ENCODE peak calls at places on chromosomes 3 and 15, in ten cellular contexts. One of them, this sample, is unnamed. For H3K36me3, the result is how much of the 10 kb centered on the place peaks cover.

GRCh38 chr15:59274126-59274970 is 67.7 kb downstream of the LDHAL6B start:
- DNase-seq in BE2C: no peak
- DNase-seq in heart left ventricle: no peak
- DNase-seq in IMR-90: peak
- DNase-seq in thoracic aorta: no peak
- DNase-seq in body of pancreas: no peak
- DNase-seq in lung: no peak
- DNase-seq in GM23338: no peak
- DNase-seq in CD8-positive, alpha-beta T cell: no peak
- DNase-seq in psoas muscle: no peak
- DNase-seq in this sample: no peak

GRCh38 chr3:4314688-4315087 is 11.5 kb downstream of the SETMAR start:
- DNase-seq in BE2C: no peak
- DNase-seq in heart left ventricle: no peak
- DNase-seq in IMR-90: peak
- DNase-seq in thoracic aorta: no peak
- DNase-seq in body of pancreas: no peak
- DNase-seq in lung: no peak
- DNase-seq in GM23338: no peak
- DNase-seq in CD8-positive, alpha-beta T cell: no peak
- DNase-seq in psoas muscle: no peak
- DNase-seq in this sample: no peak

GRCh38 chr3:172760406-172760805 is 9.9 kb downstream of the ECT2 start:
- DNase-seq in BE2C: no peak
- DNase-seq in heart left ventricle: no peak
- DNase-seq in IMR-90: peak
- DNase-seq in thoracic aorta: no peak
- DNase-seq in body of pancreas: no peak
- DNase-seq in lung: no peak
- DNase-seq in GM23338: no peak
- DNase-seq in CD8-positive, alpha-beta T cell: no peak
- DNase-seq in psoas muscle: no peak
- DNase-seq in this sample: no peak

GRCh38 chr3:14467723-14468620 is 65.6 kb downstream of the SLC6A6 start:
- DNase-seq in BE2C: peak
- DNase-seq in heart left ventricle: no peak
- DNase-seq in IMR-90: peak
- DNase-seq in thoracic aorta: no peak
- DNase-seq in body of pancreas: peak
- DNase-seq in lung: no peak
- DNase-seq in GM23338: peak
- DNase-seq in CD8-positive, alpha-beta T cell: peak
- DNase-seq in psoas muscle: no peak
- DNase-seq in this sample: peak

GRCh38 chr15:60006808-60007346 is 2.8 kb downstream of the FOXB1 start:
- DNase-seq in BE2C: no peak
- DNase-seq in heart left ventricle: no peak
- DNase-seq in IMR-90: no peak
- DNase-seq in thoracic aorta: no peak
- DNase-seq in body of pancreas: no peak
- DNase-seq in lung: no peak
- DNase-seq in GM23338: no peak
- DNase-seq in CD8-positive, alpha-beta T cell: no peak
- DNase-seq in psoas muscle: no peak
- DNase-seq in this sample: no peak

GRCh38 chr15:55403531-55403930 is 4.6 kb downstream of the CCPG1 start:
- DNase-seq in BE2C: no peak
- DNase-seq in heart left ventricle: no peak
- DNase-seq in IMR-90: peak
- DNase-seq in thoracic aorta: no peak
- DNase-seq in body of pancreas: no peak
- DNase-seq in lung: no peak
- DNase-seq in GM23338: no peak
- DNase-seq in CD8-positive, alpha-beta T cell: no peak
- DNase-seq in psoas muscle: no peak
- DNase-seq in this sample: no peak

GRCh38 chr3:124781706-124782376 is 51.6 kb downstream of the UMPS start:
- DNase-seq in BE2C: no peak
- DNase-seq in heart left ventricle: no peak
- DNase-seq in IMR-90: no peak
- DNase-seq in thoracic aorta: no peak
- DNase-seq in body of pancreas: no peak
- DNase-seq in lung: no peak
- DNase-seq in GM23338: no peak
- DNase-seq in CD8-positive, alpha-beta T cell: no peak
- DNase-seq in psoas muscle: peak
- DNase-seq in this sample: no peak

GRCh38 chr15:89034305-89034704 is 54.0 kb upstream of the ABHD2 start:
- DNase-seq in BE2C: no peak
- DNase-seq in heart left ventricle: no peak
- DNase-seq in IMR-90: peak
- DNase-seq in thoracic aorta: no peak
- DNase-seq in body of pancreas: no peak
- DNase-seq in lung: no peak
- DNase-seq in GM23338: no peak
- DNase-seq in CD8-positive, alpha-beta T cell: no peak
- DNase-seq in psoas muscle: no peak
- DNase-seq in this sample: no peak

GRCh38 chr3:97957617-97958311 is 14.5 kb downstream of the RIOX2 start:
- DNase-seq in BE2C: no peak
- DNase-seq in heart left ventricle: no peak
- DNase-seq in IMR-90: no peak
- DNase-seq in thoracic aorta: no peak
- DNase-seq in body of pancreas: peak
- DNase-seq in lung: no peak
- DNase-seq in GM23338: no peak
- DNase-seq in CD8-positive, alpha-beta T cell: no peak
- DNase-seq in psoas muscle: peak
- DNase-seq in this sample: no peak

DNA sequence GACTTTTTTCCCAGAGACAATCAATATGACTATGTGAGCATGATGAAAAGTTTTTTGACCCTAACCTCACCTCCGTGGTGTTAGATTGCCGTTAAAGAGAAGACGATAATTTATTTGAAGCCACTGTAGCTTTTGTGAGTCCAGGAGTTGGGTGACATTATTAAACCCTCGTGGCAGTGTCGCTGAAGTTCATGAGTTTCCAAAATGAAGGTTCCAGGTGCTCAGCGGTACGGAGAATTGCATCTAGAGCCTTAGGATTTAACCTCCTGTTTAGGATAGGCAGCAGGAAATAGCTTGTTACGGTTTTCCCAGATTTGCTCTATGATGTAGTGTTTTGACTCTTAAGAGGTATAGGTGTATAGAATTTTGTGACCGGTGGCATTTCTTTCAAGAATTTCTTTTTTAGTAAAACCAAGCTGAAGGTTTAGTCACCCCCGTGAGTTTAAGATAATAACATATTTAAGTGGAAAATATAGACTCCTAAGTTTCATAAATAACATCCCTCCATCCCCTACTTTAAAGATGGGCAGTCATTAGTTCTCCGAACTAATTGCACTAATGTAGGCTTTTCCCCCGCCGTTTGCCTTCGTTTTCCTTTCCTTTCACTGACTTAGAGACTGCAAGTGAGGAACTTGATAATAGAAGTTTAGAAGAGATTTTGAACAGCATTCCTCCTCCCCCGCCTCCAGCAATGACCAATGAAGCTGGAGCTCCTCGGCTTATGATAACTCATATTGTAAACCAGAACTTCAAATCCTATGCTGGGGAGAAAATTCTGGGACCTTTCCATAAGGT is 2.0 kb downstream of the SMC4 start:
- DNase-seq in BE2C: peak
- DNase-seq in heart left ventricle: no peak
- DNase-seq in IMR-90: peak
- DNase-seq in thoracic aorta: no peak
- DNase-seq in body of pancreas: no peak
- DNase-seq in lung: no peak
- DNase-seq in GM23338: no peak
- DNase-seq in CD8-positive, alpha-beta T cell: no peak
- DNase-seq in psoas muscle: no peak
- DNase-seq in this sample: peak
- H3K36me3 ChIP-seq in BE2C: half or more
- H3K36me3 ChIP-seq in heart left ventricle: under half
- H3K36me3 ChIP-seq in IMR-90: under half
- H3K36me3 ChIP-seq in thoracic aorta: under half
- H3K36me3 ChIP-seq in body of pancreas: under half
- H3K36me3 ChIP-seq in lung: under half
- H3K36me3 ChIP-seq in GM23338: under half
- H3K36me3 ChIP-seq in CD8-positive, alpha-beta T cell: under half
- H3K36me3 ChIP-seq in psoas muscle: under half
- H3K36me3 ChIP-seq in this sample: under half

DNA sequence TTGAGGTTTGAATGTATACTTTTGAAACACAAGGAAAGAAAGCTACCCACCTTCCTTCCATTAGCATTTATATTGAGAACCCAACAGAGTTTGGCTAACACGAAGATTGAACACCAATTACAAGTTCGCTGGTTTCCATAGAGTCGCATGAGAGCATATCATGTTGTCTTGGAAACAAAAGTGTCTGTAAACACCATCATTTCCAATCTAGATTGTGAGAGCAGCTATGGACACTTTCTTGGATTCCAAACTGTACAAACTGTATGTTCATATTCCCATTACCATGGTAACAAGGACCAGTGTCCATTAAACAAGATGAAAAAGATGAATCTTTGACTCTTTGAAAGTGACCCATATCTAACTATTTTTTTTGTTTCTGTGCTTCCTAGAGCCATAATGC is 529.9 kb upstream of the ROBO1 start:
- DNase-seq in BE2C: no peak
- DNase-seq in heart left ventricle: no peak
- DNase-seq in IMR-90: no peak
- DNase-seq in thoracic aorta: no peak
- DNase-seq in body of pancreas: no peak
- DNase-seq in lung: no peak
- DNase-seq in GM23338: no peak
- DNase-seq in CD8-positive, alpha-beta T cell: no peak
- DNase-seq in psoas muscle: no peak
- DNase-seq in this sample: no peak
- H3K4me3 ChIP-seq in BE2C: no peak
- H3K4me3 ChIP-seq in heart left ventricle: no peak
- H3K4me3 ChIP-seq in IMR-90: no peak
- H3K4me3 ChIP-seq in thoracic aorta: no peak
- H3K4me3 ChIP-seq in body of pancreas: no peak
- H3K4me3 ChIP-seq in lung: no peak
- H3K4me3 ChIP-seq in GM23338: no peak
- H3K4me3 ChIP-seq in CD8-positive, alpha-beta T cell: no peak
- H3K4me3 ChIP-seq in psoas muscle: no peak
- H3K4me3 ChIP-seq in this sample: no peak

DNA sequence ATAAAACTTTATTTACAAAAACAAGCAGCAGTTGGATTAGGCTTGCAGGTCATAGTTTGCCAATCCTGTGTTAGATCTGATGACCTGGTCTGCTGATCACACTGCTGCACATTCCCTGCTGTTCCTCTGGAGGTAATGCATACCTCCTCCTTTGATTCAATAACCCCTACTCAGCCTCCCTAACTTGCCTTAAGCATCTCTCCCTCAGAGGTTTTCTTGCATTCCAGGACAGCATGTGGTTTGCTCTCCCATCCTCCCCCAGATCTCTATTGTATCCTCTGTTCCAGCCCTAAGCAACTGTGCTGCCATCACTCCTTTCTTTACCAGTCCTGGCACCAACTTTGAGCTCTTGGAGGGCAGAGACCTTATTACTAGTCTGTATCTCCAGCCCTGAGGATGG is 63.4 kb downstream of the CACNA2D3 start:
- DNase-seq in BE2C: no peak
- DNase-seq in heart left ventricle: no peak
- DNase-seq in IMR-90: no peak
- DNase-seq in thoracic aorta: no peak
- DNase-seq in body of pancreas: no peak
- DNase-seq in lung: no peak
- DNase-seq in GM23338: peak
- DNase-seq in CD8-positive, alpha-beta T cell: no peak
- DNase-seq in psoas muscle: no peak
- DNase-seq in this sample: no peak
- H3K36me3 ChIP-seq in BE2C: under half
- H3K36me3 ChIP-seq in heart left ventricle: under half
- H3K36me3 ChIP-seq in IMR-90: under half
- H3K36me3 ChIP-seq in thoracic aorta: under half
- H3K36me3 ChIP-seq in body of pancreas: under half
- H3K36me3 ChIP-seq in lung: under half
- H3K36me3 ChIP-seq in GM23338: under half
- H3K36me3 ChIP-seq in CD8-positive, alpha-beta T cell: under half
- H3K36me3 ChIP-seq in psoas muscle: under half
- H3K36me3 ChIP-seq in this sample: under half

DNA sequence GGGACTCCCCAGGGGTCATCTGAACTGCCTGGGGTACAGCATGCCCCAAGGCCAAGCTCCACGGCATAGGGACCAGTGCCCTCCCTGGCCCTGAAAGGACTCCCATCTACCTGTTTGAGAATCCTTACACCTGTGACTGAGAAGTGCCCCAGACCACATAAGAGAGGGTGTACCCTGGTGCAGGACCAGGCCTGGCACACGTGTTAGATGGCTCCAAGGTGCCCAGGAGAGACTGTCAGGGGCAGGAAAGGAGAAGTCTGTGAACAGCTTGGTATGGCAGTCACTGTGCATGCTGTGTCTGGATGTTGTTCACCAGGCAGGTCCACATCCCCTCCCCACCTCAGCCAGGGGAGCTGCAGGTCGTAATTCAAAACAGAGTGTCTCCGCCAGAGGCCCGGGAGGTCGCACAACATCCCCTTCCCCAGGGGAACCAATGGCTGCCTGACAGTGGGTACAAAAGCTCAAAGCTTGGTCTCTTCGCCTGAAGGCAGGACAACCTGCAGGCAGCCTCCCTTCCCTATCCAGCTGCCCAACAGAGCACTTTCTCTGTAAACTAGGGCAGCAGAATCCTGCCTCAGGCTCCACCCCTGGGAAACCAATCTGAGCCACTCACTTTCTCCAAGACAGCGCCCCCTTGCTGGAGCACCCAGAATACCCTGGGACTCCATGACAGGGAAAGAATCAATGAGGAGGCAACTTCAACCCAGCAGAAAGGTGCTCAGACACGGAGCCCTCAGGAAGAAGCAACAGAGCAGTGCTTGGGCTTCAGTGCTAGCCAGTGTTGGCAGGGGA is 3.9 kb downstream of the NUP210 start:
- DNase-seq in BE2C: no peak
- DNase-seq in heart left ventricle: no peak
- DNase-seq in IMR-90: no peak
- DNase-seq in thoracic aorta: no peak
- DNase-seq in body of pancreas: no peak
- DNase-seq in lung: no peak
- DNase-seq in GM23338: peak
- DNase-seq in CD8-positive, alpha-beta T cell: peak
- DNase-seq in psoas muscle: no peak
- DNase-seq in this sample: no peak
- H3K4me3 ChIP-seq in BE2C: no peak
- H3K4me3 ChIP-seq in heart left ventricle: no peak
- H3K4me3 ChIP-seq in IMR-90: no peak
- H3K4me3 ChIP-seq in thoracic aorta: no peak
- H3K4me3 ChIP-seq in body of pancreas: no peak
- H3K4me3 ChIP-seq in lung: no peak
- H3K4me3 ChIP-seq in GM23338: no peak
- H3K4me3 ChIP-seq in CD8-positive, alpha-beta T cell: peak
- H3K4me3 ChIP-seq in psoas muscle: no peak
- H3K4me3 ChIP-seq in this sample: peak

GRCh38 chr3:195113536-195113935 is 157.4 kb downstream of the XXYLT1 start:
- DNase-seq in BE2C: no peak
- DNase-seq in heart left ventricle: no peak
- DNase-seq in IMR-90: no peak
- DNase-seq in thoracic aorta: no peak
- DNase-seq in body of pancreas: no peak
- DNase-seq in lung: no peak
- DNase-seq in GM23338: no peak
- DNase-seq in CD8-positive, alpha-beta T cell: no peak
- DNase-seq in psoas muscle: no peak
- DNase-seq in this sample: no peak
- H3K36me3 ChIP-seq in BE2C: under half
- H3K36me3 ChIP-seq in heart left ventricle: under half
- H3K36me3 ChIP-seq in IMR-90: under half
- H3K36me3 ChIP-seq in thoracic aorta: under half
- H3K36me3 ChIP-seq in body of pancreas: under half
- H3K36me3 ChIP-seq in lung: under half
- H3K36me3 ChIP-seq in GM23338: under half
- H3K36me3 ChIP-seq in CD8-positive, alpha-beta T cell: under half
- H3K36me3 ChIP-seq in psoas muscle: under half
- H3K36me3 ChIP-seq in this sample: under half

This sample was measured in CD4-positive, alpha-beta memory T cell.